ENCODE peak calls at places on chromosomes 7 and 10, in six cellular contexts. G is pancreas; S is stimulated activated CD4-positive, alpha-beta T cell treated with anti-CD3 and anti-CD28 coated beads, Interleukin-15, amount 100 ng/mL, for 1 hour; D is AG20443; P is spleen; V is ACHN. Q is an unnamed sample.
A peak's percentile ranks its signal among the peaks of the same experiment; 100 is the strongest.

GRCh38 chr7:17680943-17681351 is 259.3 kb downstream of the SNX13 start:
- DNase-seq in G (no peak), S (no peak), D (no peak), P (no peak), V (peak; percentile 75), Q (no peak)

GRCh38 chr7:106829496-106829895 is 35.6 kb upstream of the PIK3CG start:
- DNase-seq in G (no peak), S (no peak), D (no peak), P (no peak), V (no peak), Q (no peak)

GRCh38 chr10:84397735-84398144 is 69.4 kb downstream of the CCSER2 start:
- DNase-seq in G (no peak), S (no peak), D (no peak), P (no peak), V (no peak), Q (no peak)

GRCh38 chr7:124032369-124033092 is at the start of gene TMEM229A:
- DNase-seq in G (peak; percentile 42), S (no peak), D (peak; percentile 82), P (peak; percentile 73), V (peak; percentile 59), Q (peak; percentile 32)

GRCh38 chr10:110408203-110408871 is 89.4 kb upstream of the DUSP5 start:
- DNase-seq in G (no peak), S (no peak), D (no peak), P (no peak), V (no peak), Q (no peak)

GRCh38 chr10:48459270-48460147 is 145.4 kb downstream of the ARHGAP22 start:
- DNase-seq in G (peak; percentile 11), S (no peak), D (no peak), P (peak; percentile 71), V (no peak), Q (no peak)

GRCh38 chr7:74256446-74257408 is 2.5 kb upstream of the RFC2 start:
- DNase-seq in G (no peak), S (no peak), D (peak; percentile 65), P (no peak), V (no peak), Q (no peak)

GRCh38 chr10:3702569-3702968 is 82.4 kb downstream of the KLF6 start:
- DNase-seq in G (no peak), S (no peak), D (no peak), P (no peak), V (no peak), Q (no peak)

GRCh38 chr10:76998451-76998850 is 639.2 kb downstream of the KCNMA1 start:
- DNase-seq in G (no peak), S (no peak), D (no peak), P (no peak), V (no peak), Q (no peak)

GRCh38 chr10:4981722-4982471 is 18.7 kb downstream of the AKR1C1 start:
- DNase-seq in G (peak; percentile 33), S (no peak), D (no peak), P (no peak), V (peak; percentile 39), Q (peak; percentile 41)

GRCh38 chr10:89522463-89522862 is 12.9 kb downstream of the SLC16A12 start:
- DNase-seq in G (no peak), S (no peak), D (no peak), P (no peak), V (no peak), Q (no peak)

GRCh38 chr7:78490526-78490925 is 692.0 kb downstream of the PHTF2 start:
- DNase-seq in G (no peak), S (no peak), D (no peak), P (no peak), V (no peak), Q (no peak)

GRCh38 chr7:24328050-24328449 is 44.1 kb downstream of the NPY start:
- DNase-seq in G (no peak), S (no peak), D (no peak), P (no peak), V (no peak), Q (no peak)

GRCh38 chr7:140889645-140890044 is 35.1 kb downstream of the BRAF start:
- DNase-seq in G (no peak), S (no peak), D (no peak), P (no peak), V (no peak), Q (no peak)

GRCh38 chr7:78438433-78438832 is 639.9 kb downstream of the PHTF2 start:
- DNase-seq in G (no peak), S (no peak), D (no peak), P (no peak), V (no peak), Q (no peak)

GRCh38 chr10:96565774-96566173 is 21.0 kb downstream of the TM9SF3 start:
- DNase-seq in G (no peak), S (no peak), D (peak; percentile 61), P (no peak), V (no peak), Q (no peak)

GRCh38 chr7:156942708-156943090 is 6.8 kb upstream of the NOM1 start:
- DNase-seq in G (peak; percentile 55), S (no peak), D (no peak), P (no peak), V (no peak), Q (no peak)

GRCh38 chr7:4416436-4417092 is 265.5 kb upstream of the FOXK1 start:
- DNase-seq in G (peak; percentile 31), S (no peak), D (no peak), P (no peak), V (no peak), Q (no peak)

GRCh38 chr7:71135663-71136062 is 3.7 kb downstream of the GALNT17 start:
- DNase-seq in G (no peak), S (no peak), D (no peak), P (no peak), V (no peak), Q (no peak)

GRCh38 chr10:99930731-99931550 is 78.8 kb downstream of the DNMBP start:
- DNase-seq in G (peak; percentile 79), S (no peak), D (no peak), P (no peak), V (peak; percentile 96), Q (peak; percentile 96)

GRCh38 chr10:26843736-26844135 is 17.0 kb downstream of the ABI1 start:
- DNase-seq in G (no peak), S (no peak), D (no peak), P (no peak), V (no peak), Q (no peak)

GRCh38 chr10:131896403-131896802 is 4.4 kb upstream of the PPP2R2D start:
- DNase-seq in G (no peak), S (no peak), D (no peak), P (peak; percentile 43), V (no peak), Q (no peak)

GRCh38 chr10:1425886-1426285 is 311.4 kb downstream of the ADARB2 start:
- DNase-seq in G (no peak), S (no peak), D (no peak), P (no peak), V (no peak), Q (no peak)

GRCh38 chr10:121553861-121554264 is 44.4 kb downstream of the FGFR2 start:
- DNase-seq in G (peak; percentile 41), S (no peak), D (no peak), P (no peak), V (no peak), Q (peak; percentile 45)

GRCh38 chr7:110001254-110001938 is 1089.5 kb upstream of the LRRN3 start:
- DNase-seq in G (no peak), S (no peak), D (no peak), P (no peak), V (no peak), Q (no peak)

GRCh38 chr10:46541735-46542566 is 14.5 kb downstream of the GPRIN2 start:
- DNase-seq in G (no peak), S (peak; percentile 1), D (no peak), P (peak; percentile 63), V (no peak), Q (peak; percentile 48)

GRCh38 chr7:139562972-139563565 is 39.6 kb downstream of the CLEC2L start:
- DNase-seq in G (no peak), S (no peak), D (no peak), P (peak; percentile 54), V (no peak), Q (no peak)

GRCh38 chr10:133002685-133003084 is 60.3 kb upstream of the CFAP46 start:
- DNase-seq in G (no peak), S (no peak), D (no peak), P (no peak), V (no peak), Q (no peak)

GRCh38 chr10:24552346-24553016 is 171.2 kb downstream of the ARHGAP21 start:
- DNase-seq in G (peak; percentile 80), S (no peak), D (peak; percentile 52), P (no peak), V (peak; percentile 25), Q (peak; percentile 86)

Q was measured in mucosa of descending colon.